ENCODE peak calls at places on chromosome 19, in six cellular contexts. W, K, P, J, B and I are unnamed samples.

GRCh38 chr19:43606569-43607229 is 5.2 kb upstream of the SRRM5 start:
- DNase-seq in W (no peak), K (no peak), P (no peak), J (no peak), B (no peak), I (no peak)

GRCh38 chr19:12899891-12900518 is 9.0 kb downstream of the GCDH start:
- DNase-seq in W (peak), K (no peak), P (peak), J (no peak), B (no peak), I (peak)

GRCh38 chr19:30718728-30719127 is 346.5 kb downstream of the ZNF536 start:
- DNase-seq in W (no peak), K (no peak), P (no peak), J (no peak), B (no peak), I (no peak)

GRCh38 chr19:21580101-21580500 is 74.7 kb downstream of the ZNF429 start:
- DNase-seq in W (no peak), K (no peak), P (no peak), J (no peak), B (no peak), I (no peak)

GRCh38 chr19:10544242-10544752 is 593 bp downstream of the ATG4D start:
- DNase-seq in W (no peak), K (no peak), P (no peak), J (peak), B (no peak), I (no peak)

GRCh38 chr19:43446746-43447489 is 18.5 kb downstream of the LYPD3 start:
- DNase-seq in W (peak), K (peak), P (no peak), J (peak), B (peak), I (peak)

GRCh38 chr19:17074628-17075034 is 621 bp downstream of the HAUS8 start:
- DNase-seq in W (no peak), K (no peak), P (no peak), J (no peak), B (no peak), I (no peak)

GRCh38 chr19:40907968-40908735 is 26.1 kb upstream of the CYP2A7 start:
- DNase-seq in W (no peak), K (no peak), P (no peak), J (peak), B (peak), I (peak)

GRCh38 chr19:871446-872265 is 12.2 kb downstream of the CFD start:
- DNase-seq in W (no peak), K (peak), P (no peak), J (peak), B (peak), I (no peak)

GRCh38 chr19:56612737-56613136 is 17.6 kb downstream of the ZNF71 start:
- DNase-seq in W (no peak), K (no peak), P (no peak), J (no peak), B (no peak), I (no peak)

GRCh38 chr19:44808463-44809371 is at the start of gene BCAM:
- DNase-seq in W (no peak), K (peak), P (no peak), J (peak), B (peak), I (no peak)

GRCh38 chr19:16541526-16542044 is 652 bp downstream of the CHERP start:
- DNase-seq in W (no peak), K (no peak), P (no peak), J (no peak), B (no peak), I (no peak)

GRCh38 chr19:40671404-40671803 is 19.0 kb downstream of the NUMBL start:
- DNase-seq in W (no peak), K (no peak), P (no peak), J (no peak), B (no peak), I (no peak)

GRCh38 chr19:16319466-16319865 is 5.2 kb upstream of the KLF2 start:
- DNase-seq in W (no peak), K (no peak), P (no peak), J (no peak), B (no peak), I (no peak)

GRCh38 chr19:4103073-4103418 is 20.9 kb downstream of the MAP2K2 start:
- DNase-seq in W (no peak), K (no peak), P (no peak), J (no peak), B (no peak), I (no peak)

GRCh38 chr19:738509-739128 is 12.3 kb upstream of the MISP start:
- DNase-seq in W (no peak), K (peak), P (no peak), J (no peak), B (no peak), I (no peak)

GRCh38 chr19:56146904-56147303 is 5.8 kb downstream of the ZNF444 start:
- DNase-seq in W (no peak), K (no peak), P (no peak), J (no peak), B (no peak), I (no peak)

GRCh38 chr19:38417544-38418506 is 8.2 kb downstream of the RASGRP4 start:
- DNase-seq in W (peak), K (no peak), P (no peak), J (peak), B (peak), I (peak)

GRCh38 chr19:45638930-45639729 is at the start of gene EML2:
- DNase-seq in W (no peak), K (peak), P (no peak), J (peak), B (peak), I (peak)

GRCh38 chr19:34881982-34882381 is 44.7 kb upstream of the ZNF30 start:
- DNase-seq in W (no peak), K (peak), P (no peak), J (no peak), B (no peak), I (no peak)

GRCh38 chr19:40549007-40549708 is 27.5 kb upstream of the SHKBP1 start:
- DNase-seq in W (peak), K (peak), P (no peak), J (peak), B (peak), I (peak)

GRCh38 chr19:43765109-43765876 is 10.5 kb upstream of the SMG9 start:
- DNase-seq in W (no peak), K (peak), P (peak), J (no peak), B (no peak), I (no peak)

GRCh38 chr19:31478241-31478640 is 129.0 kb upstream of the TSHZ3 start:
- DNase-seq in W (no peak), K (no peak), P (no peak), J (no peak), B (no peak), I (no peak)

DNA sequence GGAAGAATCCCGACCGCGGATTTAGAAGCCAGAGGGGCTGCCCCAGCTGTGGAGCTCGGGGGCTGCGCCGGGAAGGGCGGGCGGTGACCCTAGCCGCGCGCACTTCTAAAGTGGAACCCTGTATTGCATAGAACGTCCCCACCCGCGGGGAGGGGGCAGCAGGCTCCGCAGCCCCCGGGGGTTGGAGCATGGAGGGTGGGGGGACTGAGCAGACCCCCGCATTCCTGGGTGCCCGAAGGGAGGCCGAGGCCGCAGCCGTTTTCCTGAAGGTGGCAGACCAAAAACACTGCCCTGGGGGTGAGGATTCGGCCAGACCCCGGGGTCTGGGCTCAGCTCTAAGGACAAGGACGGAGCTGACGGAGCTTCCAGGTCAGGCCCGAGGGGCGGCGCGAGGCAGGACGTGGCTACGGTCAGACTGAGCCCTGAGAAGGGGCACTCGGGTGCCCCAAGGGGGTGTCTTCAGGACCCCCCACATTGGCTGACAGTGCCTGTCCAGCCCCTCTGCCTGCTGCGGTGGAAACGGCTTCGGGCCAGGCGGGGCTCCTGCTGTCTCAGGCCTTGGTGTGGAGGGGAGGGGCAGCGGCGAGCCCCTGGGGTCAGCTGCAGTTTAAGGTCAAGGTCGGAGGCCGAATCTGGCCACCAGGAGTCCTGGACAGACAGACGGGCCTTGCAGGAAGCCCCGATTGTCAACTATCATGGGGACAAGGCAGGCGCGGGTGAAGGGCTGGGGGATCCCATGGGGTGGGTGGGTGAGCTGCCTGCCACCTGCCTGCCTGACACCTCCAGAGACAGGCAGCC is 12.6 kb downstream of the MKNK2 start:
- DNase-seq in W (no peak), K (no peak), P (no peak), J (no peak), B (peak), I (no peak)
- TF ChIP-seq TAF1 in W (no peak), K (no peak), P (no peak), J (no peak), B (no peak), I (no peak)

DNA sequence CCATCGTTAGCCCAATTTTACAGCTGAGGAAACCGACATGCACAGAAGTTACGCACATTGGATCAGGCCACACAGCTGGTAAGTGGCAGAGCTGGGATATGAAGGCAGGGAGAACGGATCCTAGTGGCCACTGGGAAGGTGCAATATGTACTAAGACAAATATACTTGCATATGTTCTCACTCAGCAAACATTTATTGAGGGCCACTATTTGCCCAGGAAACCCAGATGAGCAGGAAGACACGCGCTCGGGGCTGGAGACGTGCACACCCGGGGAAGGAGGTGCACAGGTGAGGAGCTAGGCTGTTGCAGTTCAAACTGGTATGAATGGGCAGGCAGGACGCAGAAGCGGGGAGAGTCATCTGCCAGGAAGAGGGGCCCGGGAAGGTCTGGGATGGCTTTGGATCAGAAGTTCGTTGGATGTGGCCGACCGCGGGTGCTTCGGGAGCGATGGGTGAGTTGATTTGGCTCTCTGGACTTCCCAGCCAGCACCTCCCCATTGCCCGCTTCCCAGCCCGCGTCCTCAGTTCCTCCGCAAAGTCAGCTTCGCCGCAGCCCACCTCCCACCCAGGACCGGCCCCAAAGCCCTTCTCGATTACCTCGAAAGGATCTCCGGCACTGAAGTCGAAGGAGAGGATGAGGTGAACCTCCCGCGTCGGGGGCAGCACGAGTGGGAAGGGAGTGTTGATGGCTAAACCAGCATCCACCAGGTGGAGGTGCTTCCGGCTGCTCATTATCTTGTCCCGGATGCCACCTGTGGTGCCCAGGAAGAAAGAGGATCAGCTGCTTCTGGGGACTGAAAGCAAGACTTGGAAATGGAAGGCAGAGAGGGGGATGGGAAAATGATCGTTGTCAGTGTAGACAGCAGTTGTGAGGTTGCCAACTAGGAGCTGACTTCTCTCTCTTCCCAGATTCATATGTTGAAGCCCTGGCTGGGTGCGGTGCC is 17.8 kb upstream of the CABP5 start:
- DNase-seq in W (no peak), K (no peak), P (no peak), J (no peak), B (peak), I (no peak)
- TF ChIP-seq POLR2AphosphoS5 in W (no peak), K (no peak), P (no peak), J (no peak), B (no peak), I (no peak)

GRCh38 chr19:13926715-13927114 is 11.5 kb downstream of the PODNL1 start:
- DNase-seq in W (no peak), K (no peak), P (no peak), J (no peak), B (no peak), I (no peak)
- TF ChIP-seq POLR2A in W (no peak), K (no peak), P (no peak), J (no peak), B (no peak), I (no peak)

GRCh38 chr19:15249912-15250634 is 17.8 kb upstream of the EPHX3 start:
- DNase-seq in W (no peak), K (no peak), P (no peak), J (no peak), B (no peak), I (no peak)
- TF ChIP-seq TAF1 in W (no peak), K (no peak), P (no peak), J (no peak), B (no peak), I (no peak)

DNA sequence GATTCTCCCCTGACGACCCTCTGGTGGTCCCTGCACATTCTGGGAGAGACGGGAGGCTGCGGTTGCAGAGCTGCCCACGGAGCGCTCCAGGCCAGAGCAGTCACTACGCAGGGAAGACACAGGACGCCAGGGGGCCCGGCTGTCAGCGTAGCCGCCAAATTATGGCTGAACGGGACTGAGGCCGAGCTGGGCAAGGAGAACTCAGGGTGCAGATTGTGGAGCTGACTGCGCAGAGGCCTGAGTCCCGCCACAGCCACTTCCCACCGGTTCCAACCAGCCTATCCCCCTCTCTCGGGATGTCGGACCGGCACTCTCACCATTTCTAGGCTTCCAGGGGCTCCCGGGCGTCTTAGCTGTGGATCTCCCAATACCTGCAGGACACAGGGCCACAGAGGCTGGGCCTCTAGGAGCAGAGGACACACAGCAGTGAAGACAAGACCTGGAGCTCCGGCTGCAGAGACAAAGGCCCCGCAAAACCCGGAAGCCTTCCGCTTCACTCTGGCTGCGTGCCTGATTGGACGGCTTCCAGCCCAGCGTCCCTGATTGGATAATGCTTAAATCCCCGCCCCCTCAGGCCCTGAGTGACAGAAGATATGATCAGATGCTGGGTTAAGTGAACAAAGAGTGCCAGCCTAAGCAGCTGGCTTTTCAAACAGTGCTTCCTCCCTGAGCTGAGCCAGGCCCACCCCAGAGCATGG is at the start of gene ZNF737:
- DNase-seq in W (peak), K (peak), P (peak), J (peak), B (peak), I (peak)
- TF ChIP-seq POLR2AphosphoS5 in W (peak), K (peak), P (peak), J (no peak), B (peak), I (peak)

DNA sequence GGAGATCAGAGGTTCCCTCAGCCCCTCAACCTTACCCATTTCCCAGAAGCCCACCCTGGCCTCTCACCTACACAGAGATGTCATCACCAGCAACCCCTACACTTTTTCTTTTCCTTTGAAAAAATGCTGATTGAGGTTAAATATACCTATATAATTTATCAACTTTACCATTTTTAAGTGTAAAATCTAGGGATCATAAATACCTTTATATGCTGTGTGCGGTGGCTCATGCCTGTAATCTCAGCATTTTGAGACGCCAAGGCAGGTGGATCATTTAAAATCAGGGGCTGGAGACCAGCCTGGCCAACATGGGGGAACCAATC is 3.1 kb downstream of the KIR2DL4 start:
- DNase-seq in W (no peak), K (no peak), P (no peak), J (no peak), B (no peak), I (no peak)
- TF ChIP-seq POLR2A in W (no peak), K (no peak), P (no peak), J (no peak), B (no peak), I (no peak)

GRCh38 chr19:36054733-36055686 is at the start of gene WDR62:
- DNase-seq in W (peak), K (peak), P (peak), J (peak), B (peak), I (peak)
- TF ChIP-seq TAF1 in W (no peak), K (no peak), P (peak), J (peak), B (no peak), I (peak)

DNA sequence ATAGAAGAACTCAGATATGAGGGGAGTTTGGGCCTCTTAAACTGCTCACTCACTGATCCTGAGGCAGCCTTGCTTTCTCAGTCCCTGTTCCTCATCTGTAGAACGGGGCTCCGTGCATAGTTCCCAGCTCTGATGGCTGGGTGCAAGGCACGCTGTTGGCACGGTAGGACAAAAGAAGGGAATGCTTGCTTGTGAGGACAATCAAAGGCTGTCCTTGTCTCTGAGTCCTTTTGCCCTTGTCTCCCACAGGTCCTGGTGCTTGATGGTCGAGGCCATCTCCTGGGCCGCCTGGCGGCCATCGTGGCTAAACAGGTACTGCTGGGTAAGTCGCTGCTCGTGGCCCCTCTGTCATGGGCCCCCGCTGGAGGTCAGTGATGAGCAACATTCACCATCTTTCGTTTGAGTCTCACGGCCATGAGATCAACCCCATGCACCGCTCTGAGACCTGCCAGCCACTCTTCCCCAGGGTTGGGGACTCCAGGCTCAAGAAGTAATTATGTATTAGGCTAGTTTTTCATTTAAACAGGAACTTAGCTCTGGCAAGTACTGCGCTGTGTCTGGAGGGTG is 2.3 kb downstream of the RPL13A start:
- DNase-seq in W (no peak), K (peak), P (no peak), J (peak), B (no peak), I (no peak)
- TF ChIP-seq POLR2AphosphoS5 in W (peak), K (peak), P (peak), J (no peak), B (peak), I (peak)

GRCh38 chr19:11798391-11799296 is at the start of gene ZNF491:
- DNase-seq in W (peak), K (peak), P (no peak), J (peak), B (peak), I (peak)
- TF ChIP-seq POLR2A in W (peak), K (peak), P (peak), J (no peak), B (no peak), I (peak)

GRCh38 chr19:8023371-8023770 is 17.9 kb upstream of the ELAVL1 start:
- DNase-seq in W (no peak), K (no peak), P (no peak), J (no peak), B (no peak), I (no peak)
- TF ChIP-seq TAF1 in W (no peak), K (no peak), P (no peak), J (no peak), B (no peak), I (no peak)